ENCODE peak calls at places on chromosomes 16 and 17, in eight cellular contexts. T, L, G, K, F, J, B and W are unnamed samples.

GRCh38 chr16:67858448-67858993 is 11.0 kb upstream of the CENPT start:
- ATAC-seq in B (no peak), K (peak), L (peak), F (no peak), J (peak), T (no peak), G (no peak), W (no peak)

GRCh38 chr16:84829168-84829965 is 9.6 kb downstream of the CRISPLD2 start:
- ATAC-seq in T (peak), L (peak), B (no peak), J (peak), F (peak), G (peak), K (no peak), W (peak)

GRCh38 chr16:2282262-2282661 is 14.3 kb upstream of the RNPS1 start:
- ATAC-seq in T (no peak), L (no peak), K (no peak), F (no peak), J (no peak), B (no peak), G (no peak), W (no peak)

GRCh38 chr16:84272740-84273320 is 21.8 kb upstream of the WFDC1 start:
- ATAC-seq in F (no peak), K (no peak), T (no peak), B (no peak), L (no peak), G (no peak), J (no peak), W (no peak)

GRCh38 chr17:42111901-42112551 is 488 bp downstream of the DHX58 start:
- ATAC-seq in K (no peak), G (peak), L (peak), T (peak), F (no peak), B (no peak), J (peak), W (peak)

GRCh38 chr17:78301821-78302213 is 58.1 kb downstream of the SOCS3 start:
- ATAC-seq in J (peak), L (no peak), F (no peak), B (no peak), K (no peak), T (no peak), G (no peak), W (no peak)

GRCh38 chr16:48537909-48538745 is 71.9 kb downstream of the N4BP1 start:
- ATAC-seq in G (no peak), T (no peak), L (peak), K (no peak), J (peak), B (no peak), F (no peak), W (peak)

GRCh38 chr17:4584835-4585187 is 482 bp downstream of the SMTNL2 start:
- ATAC-seq in L (peak), T (no peak), G (no peak), K (no peak), B (no peak), J (no peak), F (no peak), W (no peak)

GRCh38 chr16:56965149-56965938 is 3.6 kb downstream of the CETP start:
- ATAC-seq in T (no peak), L (peak), F (no peak), J (no peak), K (no peak), B (no peak), G (no peak), W (no peak)

GRCh38 chr17:79991924-79992656 is 43.6 kb downstream of the TBC1D16 start:
- ATAC-seq in L (peak), J (peak), K (peak), B (peak), G (peak), F (peak), T (peak), W (peak)

GRCh38 chr17:57456622-57457021 is 200.3 kb downstream of the MSI2 start:
- ATAC-seq in B (no peak), L (peak), K (no peak), G (no peak), T (no peak), J (peak), F (no peak), W (no peak)

GRCh38 chr17:27384261-27384701 is 72.0 kb upstream of the KSR1 start:
- ATAC-seq in L (peak), K (no peak), B (peak), G (no peak), F (no peak), T (peak), J (peak), W (peak)

GRCh38 chr17:2170023-2170422 is 115.1 kb downstream of the HIC1 start:
- ATAC-seq in G (peak), T (no peak), K (no peak), J (no peak), F (peak), B (peak), L (no peak), W (no peak)

GRCh38 chr16:69411064-69411985 is 13.1 kb upstream of the CYB5B start:
- ATAC-seq in G (no peak), L (no peak), K (peak), T (no peak), J (no peak), B (no peak), F (no peak), W (no peak)

GRCh38 chr17:36703860-36704266 is 102.5 kb downstream of the MRM1 start:
- ATAC-seq in B (peak), L (peak), K (peak), T (peak), F (no peak), G (peak), J (peak), W (no peak)

GRCh38 chr16:29925173-29925804 is 737 bp downstream of the KCTD13 start:
- ATAC-seq in K (no peak), G (peak), B (peak), L (peak), T (peak), F (peak), J (no peak), W (no peak)

GRCh38 chr17:59327891-59328290 is 3.6 kb upstream of the YPEL2 start:
- ATAC-seq in B (no peak), T (no peak), K (peak), G (no peak), L (no peak), F (no peak), J (no peak), W (no peak)

GRCh38 chr16:85809645-85810044 is 10.2 kb downstream of the COX4I1 start:
- ATAC-seq in J (peak), L (no peak), F (no peak), T (no peak), K (no peak), B (no peak), G (peak), W (no peak)

GRCh38 chr16:14485811-14486519 is 144.1 kb downstream of the PARN start:
- ATAC-seq in T (no peak), K (no peak), G (no peak), L (peak), B (peak), J (peak), F (peak), W (no peak)

GRCh38 chr17:9802294-9802693 is 10.9 kb upstream of the DHRS7C start:
- ATAC-seq in T (peak), B (peak), K (no peak), F (peak), L (no peak), J (peak), G (no peak), W (no peak)

GRCh38 chr16:73385701-73386100 is 337.8 kb upstream of the ZFHX3 start:
- ATAC-seq in K (no peak), G (no peak), T (no peak), L (no peak), F (no peak), B (no peak), J (no peak), W (no peak)

GRCh38 chr17:2876467-2876866 is 80.2 kb downstream of the RAP1GAP2 start:
- ATAC-seq in J (no peak), B (no peak), K (no peak), T (no peak), F (no peak), G (no peak), L (no peak), W (no peak)

GRCh38 chr17:78414178-78415162 is 36.0 kb downstream of the PGS1 start:
- ATAC-seq in F (no peak), T (no peak), J (no peak), K (peak), L (no peak), B (no peak), G (no peak), W (no peak)

GRCh38 chr16:11308493-11309283 is 27.6 kb upstream of the PRM1 start:
- ATAC-seq in G (no peak), J (peak), F (no peak), T (peak), B (no peak), K (no peak), L (no peak), W (no peak)

GRCh38 chr16:1333854-1334719 is 642 bp downstream of the BAIAP3 start:
- ATAC-seq in K (no peak), J (no peak), T (no peak), B (no peak), G (no peak), L (no peak), F (no peak), W (no peak)

GRCh38 chr17:38575781-38576180 is 30.0 kb downstream of the SRCIN1 start:
- ATAC-seq in K (no peak), B (no peak), F (no peak), T (no peak), L (no peak), G (no peak), J (no peak), W (no peak)

GRCh38 chr17:37759014-37759637 is 14.3 kb upstream of the HNF1B start:
- ATAC-seq in F (no peak), B (peak), K (no peak), J (no peak), T (no peak), G (no peak), L (no peak), W (no peak)

GRCh38 chr16:35188288-35189155 is 1729.1 kb downstream of the TP53TG3F start:
- ATAC-seq in J (peak), F (no peak), B (no peak), T (no peak), K (no peak), G (peak), L (peak), W (no peak)

GRCh38 chr16:78483124-78483992 is 383.9 kb downstream of the WWOX start:
- ATAC-seq in J (no peak), G (no peak), B (no peak), T (no peak), F (no peak), L (no peak), K (no peak), W (no peak)

GRCh38 chr17:17256316-17256715 is 19.3 kb upstream of the FLCN start:
- ATAC-seq in F (no peak), K (no peak), J (no peak), G (no peak), T (no peak), L (no peak), B (no peak), W (no peak)

GRCh38 chr17:80437532-80437931 is 22.6 kb downstream of the ENDOV start:
- ATAC-seq in G (no peak), K (no peak), F (no peak), T (no peak), B (no peak), J (no peak), L (peak), W (no peak)

GRCh38 chr17:2709173-2709661 is 2.3 kb downstream of the CLUH start:
- ATAC-seq in K (no peak), F (no peak), J (no peak), T (peak), L (peak), B (no peak), G (no peak), W (no peak)

GRCh38 chr17:30922235-30922993 is 669 bp downstream of the ADAP2 start:
- ATAC-seq in T (peak), K (peak), J (peak), B (peak), F (peak), G (no peak), L (peak), W (peak)

GRCh38 chr16:46711106-46711769 is 21.8 kb downstream of the ORC6 start:
- ATAC-seq in K (no peak), L (peak), B (no peak), T (no peak), J (peak), F (no peak), G (no peak), W (no peak)

GRCh38 chr17:42031584-42031983 is 11.7 kb downstream of the NKIRAS2 start:
- ATAC-seq in J (no peak), B (no peak), T (no peak), K (no peak), F (no peak), G (no peak), L (no peak), W (no peak)

GRCh38 chr16:66563574-66564334 is 2.5 kb upstream of the CMTM1 start:
- ATAC-seq in B (no peak), F (no peak), G (no peak), J (no peak), L (no peak), T (no peak), K (no peak), W (no peak)

GRCh38 chr17:850086-850827 is 68.1 kb downstream of the MRM3 start:
- ATAC-seq in L (no peak), J (no peak), F (no peak), K (no peak), T (no peak), B (no peak), G (no peak), W (no peak)

GRCh38 chr17:855594-855993 is 73.4 kb downstream of the MRM3 start:
- ATAC-seq in T (no peak), L (no peak), G (no peak), K (no peak), F (no peak), B (no peak), J (no peak), W (no peak)

GRCh38 chr17:848402-848801 is 66.2 kb downstream of the MRM3 start:
- ATAC-seq in K (no peak), J (peak), B (no peak), F (no peak), T (no peak), L (no peak), G (no peak), W (no peak)

GRCh38 chr17:850828-851759 is 68.9 kb downstream of the MRM3 start:
- ATAC-seq in J (no peak), B (no peak), G (no peak), F (no peak), T (peak), K (no peak), L (no peak), W (peak)

GRCh38 chr17:851986-852385 is 69.8 kb downstream of the MRM3 start:
- ATAC-seq in T (no peak), L (no peak), B (no peak), J (no peak), K (no peak), G (no peak), F (no peak), W (no peak)
- H3K27ac ChIP-seq in T (no peak), L (no peak), B (no peak), J (no peak), K (no peak), G (no peak), F (no peak), W (peak)

GRCh38 chr17:65556910-65557348 is 4.5 kb downstream of the AXIN2 start:
- ATAC-seq in T (no peak), J (no peak), L (peak), F (no peak), K (no peak), G (no peak), B (no peak), W (no peak)

GRCh38 chr17:65557349-65558310 is 3.8 kb downstream of the AXIN2 start:
- ATAC-seq in K (no peak), L (peak), B (peak), G (no peak), T (no peak), J (peak), F (peak), W (no peak)

GRCh38 chr17:65558683-65559311 is 2.7 kb downstream of the AXIN2 start:
- ATAC-seq in B (no peak), F (no peak), T (no peak), J (no peak), L (no peak), G (no peak), K (no peak), W (no peak)

GRCh38 chr17:65559483-65559801 is 2.0 kb downstream of the AXIN2 start:
- ATAC-seq in J (no peak), G (no peak), L (no peak), B (no peak), F (no peak), K (no peak), T (no peak), W (no peak)

DNA sequence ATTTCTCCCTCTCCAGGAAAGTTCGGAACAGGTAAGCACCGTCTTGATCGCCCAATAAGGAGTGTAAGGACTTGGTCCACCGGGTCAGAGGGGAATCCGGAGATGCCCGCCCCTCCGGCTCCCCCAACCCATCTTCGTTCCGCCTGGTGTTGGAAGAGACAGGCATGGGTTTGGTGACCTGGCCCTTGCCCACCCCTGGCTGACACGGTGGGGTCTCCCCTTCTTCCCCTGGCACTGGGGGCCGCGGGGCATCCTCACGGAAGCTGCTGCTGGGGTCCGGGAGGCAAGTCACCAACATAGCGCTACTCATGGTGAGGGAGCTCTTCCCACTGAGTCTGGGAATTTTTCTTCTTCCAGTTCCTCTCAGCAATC is 3.2 kb downstream of the AXIN2 start:
- ATAC-seq in B (no peak), J (no peak), K (no peak), G (no peak), T (no peak), F (no peak), L (no peak), W (no peak)
- H3K4me3 ChIP-seq in B (no peak), J (peak), K (peak), G (no peak), T (no peak), F (no peak), L (no peak), W (no peak)

DNA sequence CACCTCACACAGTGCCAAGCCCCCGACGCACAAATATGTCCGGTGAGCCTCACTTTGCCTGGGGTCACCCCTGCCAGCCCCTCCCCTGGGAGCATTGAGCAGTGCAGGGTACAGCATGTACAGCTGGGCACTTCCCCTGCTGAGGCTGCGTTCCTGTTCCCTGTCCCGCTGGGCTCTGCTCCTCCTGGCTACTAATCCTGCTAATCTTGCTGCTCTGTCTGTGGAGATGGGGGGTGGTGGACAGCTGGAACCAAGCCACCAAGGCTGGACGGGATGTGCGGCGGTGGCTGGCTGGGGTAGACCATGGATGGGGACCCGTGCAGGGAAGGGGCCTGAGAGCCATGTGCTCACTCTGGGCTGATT is 4.1 kb upstream of the TCAP start:
- ATAC-seq in B (no peak), T (no peak), K (no peak), L (no peak), J (peak), F (no peak), G (no peak), W (peak)
- H3K27ac ChIP-seq in B (no peak), T (no peak), K (no peak), L (peak), J (peak), F (no peak), G (no peak), W (peak)

DNA sequence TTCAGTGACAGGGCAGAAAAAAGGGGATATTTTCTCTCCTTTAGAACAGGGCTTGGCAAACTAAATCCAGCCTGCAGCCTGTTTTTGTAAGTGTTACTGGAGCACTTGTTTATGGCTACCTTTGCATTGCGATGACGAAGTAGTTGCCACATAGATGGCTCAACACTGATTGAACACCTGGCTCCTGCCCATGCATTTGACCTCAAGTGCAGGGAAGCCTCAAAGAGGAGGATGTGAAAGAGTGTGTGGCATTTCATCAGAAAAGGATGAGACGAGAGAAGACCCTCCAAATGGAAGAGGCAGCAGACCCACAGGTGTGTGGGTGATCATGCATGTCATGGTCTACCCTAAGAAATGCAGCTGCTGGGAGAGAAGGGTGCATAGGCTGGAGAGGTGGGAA is 32.7 kb upstream of the IRX5 start:
- ATAC-seq in F (no peak), T (no peak), J (no peak), K (no peak), G (no peak), B (no peak), L (no peak), W (no peak)
- H3K4me3 ChIP-seq in F (no peak), T (no peak), J (no peak), K (no peak), G (no peak), B (no peak), L (no peak), W (no peak)